ENCODE peak calls at places on chromosomes 4 and X, in six cellular contexts. F is HL-60, V is hepatocyte, S is upper lobe of right lung, Q is uterus, P is endothelial cell of umbilical vein. R is an unnamed sample.

GRCh38 chr4:116899536-116899935 is 185.8 kb downstream of the TRAM1L1 start:
- DNase-seq in P (no peak), Q (no peak), V (no peak), S (no peak), F (no peak), R (no peak)

GRCh38 chrX:39201305-39201990 is 400.2 kb downstream of the MID1IP1 start:
- DNase-seq in V (no peak), Q (no peak), S (no peak), F (no peak), P (no peak), R (no peak)

GRCh38 chrX:115226929-115227328 is 7.0 kb downstream of the LRCH2 start:
- DNase-seq in P (peak; percentile 17), F (no peak), S (no peak), Q (no peak), V (peak; percentile 67), R (no peak)

GRCh38 chr4:83281326-83281725 is 3.3 kb downstream of the COQ2 start:
- DNase-seq in S (no peak), V (no peak), P (no peak), F (no peak), Q (no peak), R (no peak)

GRCh38 chr4:107094332-107094731 is 58.2 kb upstream of the DKK2 start:
- DNase-seq in P (peak; percentile 50), F (no peak), S (no peak), Q (no peak), V (peak; percentile 10), R (no peak)

GRCh38 chrX:151081016-151081415 is 95.4 kb upstream of the GPR50 start:
- DNase-seq in S (no peak), Q (no peak), P (no peak), F (no peak), V (no peak), R (no peak)

GRCh38 chr4:14446311-14446710 is 556.0 kb upstream of the CPEB2 start:
- DNase-seq in Q (no peak), S (no peak), F (no peak), V (no peak), P (no peak), R (no peak)

GRCh38 chr4:57064811-57065711 is 45.1 kb downstream of the IGFBP7 start:
- DNase-seq in S (no peak), F (no peak), Q (peak; percentile 70), V (no peak), P (peak; percentile 87), R (peak; percentile 87)

GRCh38 chrX:12210196-12210815 is 72.0 kb downstream of the FRMPD4 start:
- DNase-seq in S (no peak), V (no peak), F (no peak), Q (peak; percentile 76), P (no peak), R (no peak)

GRCh38 chr4:187478292-187479205 is 517.0 kb upstream of the ZFP42 start:
- DNase-seq in V (peak; percentile 35), F (no peak), Q (no peak), P (no peak), S (no peak), R (no peak)

GRCh38 chrX:78384486-78384885 is 57.1 kb upstream of the CYSLTR1 start:
- DNase-seq in F (no peak), V (no peak), P (no peak), S (no peak), Q (no peak), R (no peak)

GRCh38 chr4:77336411-77337142 is 179.6 kb downstream of the CCNG2 start:
- DNase-seq in Q (no peak), S (no peak), V (no peak), P (no peak), F (no peak), R (no peak)

GRCh38 chr4:3703677-3704521 is 62.3 kb upstream of the ADRA2C start:
- DNase-seq in S (peak; percentile 55), V (no peak), F (no peak), Q (no peak), P (no peak), R (no peak)

GRCh38 chr4:3706111-3706511 is 60.1 kb upstream of the ADRA2C start:
- DNase-seq in P (no peak), F (no peak), Q (no peak), S (peak; percentile 47), V (no peak), R (no peak)

GRCh38 chr4:3703343-3703676 is 62.9 kb upstream of the ADRA2C start:
- DNase-seq in Q (no peak), S (no peak), V (no peak), P (no peak), F (no peak), R (no peak)

GRCh38 chr4:3705236-3705987 is 60.8 kb upstream of the ADRA2C start:
- DNase-seq in F (no peak), Q (no peak), S (peak; percentile 55), V (no peak), P (no peak), R (no peak)

DNA sequence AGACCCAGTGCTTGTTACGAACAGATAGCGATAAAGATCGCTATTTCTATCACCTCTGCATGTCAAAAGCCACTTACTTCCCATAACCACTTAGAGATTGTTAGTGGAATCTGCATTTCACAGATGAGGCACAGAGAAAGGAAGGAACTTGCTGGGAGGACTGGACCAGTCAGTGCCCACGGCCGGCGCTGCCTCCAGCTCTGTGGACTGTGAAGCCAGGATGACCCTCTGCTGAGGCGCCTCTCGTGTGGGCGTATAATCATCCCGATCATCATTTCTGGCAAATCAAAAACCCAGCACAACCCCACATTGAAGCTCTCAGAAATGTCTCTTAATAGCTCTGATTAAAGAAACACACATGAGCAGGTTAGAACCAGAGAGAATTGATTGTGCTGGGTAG is 61.5 kb upstream of the ADRA2C start:
- DNase-seq in F (no peak), V (no peak), S (peak; percentile 26), P (no peak), Q (no peak), R (no peak)
- H3K27me3 ChIP-seq in F (peaks cover 3% of the 10 kb centered on the region), V (peaks cover 16% of the 10 kb centered on the region), S (peaks cover 47% of the 10 kb centered on the region), P (no peaks in the 10 kb centered on the region), Q (no peaks in the 10 kb centered on the region), R (no peaks in the 10 kb centered on the region)

GRCh38 chrX:68928401-68928800 is 99.6 kb downstream of the EFNB1 start:
- DNase-seq in P (no peak), V (no peak), F (no peak), S (no peak), Q (no peak), R (no peak)

GRCh38 chrX:68932611-68933010 is 103.8 kb downstream of the EFNB1 start:
- DNase-seq in P (peak; percentile 75), Q (no peak), V (no peak), F (no peak), S (no peak), R (no peak)

GRCh38 chrX:68929332-68930150 is 100.7 kb downstream of the EFNB1 start:
- DNase-seq in Q (peak; percentile 52), V (no peak), F (no peak), P (peak; percentile 57), S (no peak), R (peak; percentile 61)

GRCh38 chrX:68930576-68931317 is 101.9 kb downstream of the EFNB1 start:
- DNase-seq in V (no peak), Q (no peak), P (no peak), F (no peak), S (no peak), R (no peak)

DNA sequence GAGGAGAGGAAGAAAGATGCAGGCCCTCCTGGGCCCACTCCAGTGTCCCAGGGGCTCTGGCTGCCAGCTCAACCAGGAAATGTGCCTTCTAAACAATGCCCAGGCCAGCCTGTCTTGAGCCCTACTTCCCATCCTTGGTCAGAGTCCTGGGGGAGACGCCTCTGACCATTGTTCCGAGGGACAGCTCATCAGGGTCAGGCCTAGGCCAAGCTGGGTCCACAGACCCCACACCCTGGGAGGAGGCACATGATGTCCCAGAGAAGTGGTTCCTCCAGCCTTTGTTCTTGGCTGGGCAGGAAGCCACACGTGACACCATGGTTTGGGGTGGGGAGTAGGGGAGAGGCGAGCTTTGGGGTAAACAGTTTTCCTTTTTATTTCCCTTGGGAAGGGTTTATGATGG is 102.5 kb downstream of the EFNB1 start:
- DNase-seq in Q (peak; percentile 24), P (no peak), F (no peak), V (no peak), S (no peak), R (no peak)
- H3K4me3 ChIP-seq in Q (no peak overlapping the region), P (no peak overlapping the region), F (no peak overlapping the region), V (no peak overlapping the region), S (no peak overlapping the region), R (no peak overlapping the region)

DNA sequence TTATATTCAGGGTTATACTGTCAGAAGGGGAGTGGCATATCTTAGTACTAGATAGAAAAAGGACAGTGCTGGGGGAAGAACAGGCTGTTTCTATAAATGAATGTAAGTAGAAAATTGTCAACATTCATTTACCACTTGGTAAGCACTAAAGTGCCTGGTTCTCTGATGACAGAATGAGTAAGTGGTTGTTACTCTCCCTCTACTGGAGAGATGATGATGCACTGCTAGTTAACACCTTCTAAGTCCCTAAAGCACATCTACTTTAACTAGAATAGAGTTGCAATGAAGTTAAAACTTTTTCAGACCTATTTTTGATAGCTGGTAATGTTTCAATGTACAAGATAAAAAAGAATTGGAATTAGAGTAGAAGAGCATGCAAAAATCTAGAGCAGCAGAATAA is 214.5 kb downstream of the KLHL4 start:
- DNase-seq in P (no peak), F (no peak), V (no peak), Q (no peak), S (no peak), R (no peak)
- H3K27me3 ChIP-seq in P (no peaks in the 10 kb centered on the region), F (no peaks in the 10 kb centered on the region), V (no peaks in the 10 kb centered on the region), Q (no peaks in the 10 kb centered on the region), S (no peaks in the 10 kb centered on the region), R (no peaks in the 10 kb centered on the region)

DNA sequence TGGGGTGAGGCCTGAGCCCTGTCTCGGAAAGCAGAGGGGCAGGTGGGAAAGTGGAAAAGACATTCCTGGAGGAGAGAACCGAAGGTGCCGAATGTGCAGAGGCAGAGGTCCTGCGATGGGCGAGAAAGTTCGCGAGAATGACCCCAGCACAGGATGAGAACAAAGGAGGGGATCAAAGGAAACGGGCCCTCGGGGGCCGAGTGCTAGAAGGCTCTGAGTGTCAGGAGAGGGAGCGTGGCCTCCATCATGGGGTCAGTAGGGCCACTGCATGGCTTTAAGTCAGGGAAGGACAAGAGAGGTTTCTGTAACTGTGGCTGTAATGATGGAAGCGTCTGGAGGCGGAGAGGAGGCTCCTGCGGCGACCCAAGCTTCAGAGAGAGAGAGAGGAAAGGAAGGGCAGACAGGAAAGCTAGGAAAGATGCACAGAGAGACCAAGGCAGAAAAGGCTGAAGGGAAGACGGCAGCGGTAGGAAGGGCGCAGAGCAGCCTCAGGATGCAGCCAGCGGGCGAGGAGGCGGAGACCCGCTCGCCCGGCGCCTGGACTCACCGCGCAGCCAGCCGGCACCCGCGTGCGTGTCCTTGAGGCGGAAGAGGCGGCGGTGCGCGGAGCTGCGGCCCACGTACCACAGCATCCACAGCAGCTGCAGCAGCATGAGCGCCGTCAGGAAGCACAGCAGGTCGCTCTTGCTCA is 669 bp downstream of the OTOP1 start:
- DNase-seq in V (no peak), F (no peak), P (no peak), S (no peak), Q (no peak), R (no peak)
- H3K4me3 ChIP-seq in V (no peak overlapping the region), F (no peak overlapping the region), P (no peak overlapping the region), S (no peak overlapping the region), Q (no peak overlapping the region), R (no peak overlapping the region)

DNA sequence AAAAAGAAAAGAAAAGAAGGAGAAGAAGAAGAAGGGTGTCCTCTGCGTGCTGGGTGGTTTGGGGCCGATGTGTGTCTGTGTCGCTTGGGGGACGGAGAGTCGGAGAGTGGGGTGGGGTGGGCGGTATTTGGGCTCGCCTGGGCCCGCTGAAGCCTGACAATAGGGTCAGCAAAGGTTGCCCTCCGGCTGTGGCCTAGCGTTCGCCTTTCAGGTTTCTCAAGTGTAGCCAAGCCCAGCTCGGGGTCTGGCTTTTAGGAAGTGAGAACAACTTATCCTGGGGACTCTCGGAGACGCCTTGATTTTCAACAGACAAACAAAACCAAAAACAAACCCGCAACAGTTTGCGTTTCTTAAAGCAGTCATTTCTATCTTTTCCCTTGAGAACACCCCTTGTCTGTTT is 4.1 kb upstream of the SOX3 start:
- DNase-seq in F (no peak), S (no peak), Q (no peak), P (no peak), V (no peak), R (no peak)
- H3K27me3 ChIP-seq in F (peaks cover 3% of the 10 kb centered on the region), S (peaks cover 47% of the 10 kb centered on the region), Q (no peaks in the 10 kb centered on the region), P (peaks cover 39% of the 10 kb centered on the region), V (peaks cover 97% of the 10 kb centered on the region), R (peaks cover 31% of the 10 kb centered on the region)

R was measured in right atrium auricular region.